ENCODE peak calls at places on chromosomes 12 and 14, in five cellular contexts. I, L, K, P and V are unnamed samples. For H3K4me1, the result is how much of the 10 kb centered on the place peaks cover.

GRCh38 chr14:20434701-20435453 is 1.1 kb downstream of the KLHL33 start:
- DNase-seq in I (peak), P (peak), K (no peak), L (peak), V (no peak)

GRCh38 chr12:123267991-123268843 is 3.4 kb downstream of the CDK2AP1 start:
- DNase-seq in L (no peak), K (no peak), I (peak), P (no peak), V (no peak)

GRCh38 chr14:60195179-60195810 is 30.1 kb upstream of the DHRS7 start:
- DNase-seq in K (no peak), L (no peak), I (no peak), P (no peak), V (no peak)

GRCh38 chr14:84937449-84937848 is 592.5 kb upstream of the FLRT2 start:
- DNase-seq in P (no peak), K (no peak), L (no peak), I (no peak), V (no peak)

GRCh38 chr12:53214687-53215455 is 7.8 kb upstream of the ITGB7 start:
- DNase-seq in P (peak), I (peak), K (no peak), L (peak), V (no peak)

GRCh38 chr12:12803186-12803585 is 10.0 kb upstream of the DDX47 start:
- DNase-seq in L (peak), I (peak), P (peak), K (no peak), V (peak)

GRCh38 chr12:117098361-117099217 is 627 bp downstream of the TESC start:
- DNase-seq in L (no peak), I (no peak), K (no peak), P (peak), V (peak)

GRCh38 chr12:25276199-25276937 is 25.6 kb upstream of the KRAS start:
- DNase-seq in K (peak), L (peak), I (no peak), P (peak), V (no peak)

GRCh38 chr14:89485264-89485663 is 68.2 kb upstream of the FOXN3 start:
- DNase-seq in I (no peak), K (no peak), P (no peak), L (no peak), V (no peak)

GRCh38 chr14:93029911-93030555 is 85.7 kb downstream of the ITPK1 start:
- DNase-seq in P (no peak), K (no peak), L (no peak), I (no peak), V (no peak)

GRCh38 chr14:55730602-55731001 is 150.6 kb downstream of the KTN1 start:
- DNase-seq in K (no peak), L (no peak), I (no peak), P (no peak), V (no peak)

GRCh38 chr14:53894456-53894855 is 62.2 kb downstream of the BMP4 start:
- DNase-seq in I (no peak), L (no peak), K (no peak), P (no peak), V (no peak)

GRCh38 chr14:32933943-32934890 is 4.5 kb upstream of the NPAS3 start:
- DNase-seq in K (no peak), I (peak), P (no peak), L (no peak), V (no peak)

GRCh38 chr12:16880864-16881285 is 274.9 kb upstream of the LMO3 start:
- DNase-seq in I (no peak), K (no peak), L (no peak), P (peak), V (no peak)

GRCh38 chr14:86462193-86462592 is 932.2 kb downstream of the FLRT2 start:
- DNase-seq in P (no peak), I (no peak), L (no peak), K (no peak), V (no peak)

GRCh38 chr12:4539167-4539870 is 629 bp downstream of the RAD51AP1 start:
- DNase-seq in L (no peak), P (no peak), K (no peak), I (no peak), V (no peak)

GRCh38 chr12:82486524-82487235 is 128.4 kb downstream of the METTL25 start:
- DNase-seq in P (no peak), L (no peak), I (no peak), K (no peak), V (no peak)

GRCh38 chr12:58489394-58489793 is 430.9 kb downstream of the LRIG3 start:
- DNase-seq in P (no peak), I (no peak), K (no peak), L (no peak), V (no peak)

GRCh38 chr12:75784591-75784990 is 247.0 kb downstream of the PHLDA1 start:
- DNase-seq in L (no peak), P (no peak), I (peak), K (no peak), V (peak)

DNA sequence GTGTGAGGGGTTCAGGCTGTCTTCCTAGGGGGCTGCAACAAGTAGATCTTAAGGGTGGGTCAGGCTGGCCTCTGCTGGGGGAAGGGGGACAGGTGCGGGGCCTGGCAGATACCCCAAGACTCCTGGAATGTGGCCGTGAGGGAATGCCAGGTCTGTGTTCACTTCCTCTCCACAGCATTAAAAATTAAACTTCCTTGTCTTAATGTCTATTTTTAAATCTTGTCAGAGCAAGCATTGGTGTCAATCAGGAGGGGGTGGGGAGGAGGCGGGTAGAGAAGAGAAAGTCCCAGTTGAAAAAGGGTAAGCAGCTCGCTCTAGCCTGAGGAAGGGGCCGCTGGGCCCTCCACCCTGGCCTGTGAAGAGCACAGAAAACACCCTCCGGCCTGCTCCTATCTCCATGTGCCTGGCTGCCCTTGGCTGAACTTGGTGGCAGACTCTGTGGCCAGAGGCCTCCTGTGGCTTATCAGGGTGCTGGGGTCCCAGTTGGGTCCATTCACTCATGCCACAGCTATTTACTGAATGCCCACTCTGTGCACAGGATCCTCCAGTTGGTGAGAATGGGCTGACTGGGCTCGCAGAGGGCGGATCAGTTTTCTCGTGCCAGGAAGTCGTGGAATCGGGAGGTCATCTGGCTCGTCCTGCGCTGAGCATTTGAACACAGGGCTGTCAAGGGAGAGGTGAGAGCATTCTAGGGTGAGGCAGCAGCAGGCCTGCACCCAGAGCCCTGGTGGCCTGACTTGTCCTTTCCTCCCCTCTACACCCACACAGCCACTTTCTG is 128.8 kb downstream of the TSPAN9 start:
- DNase-seq in I (no peak), K (no peak), P (no peak), L (no peak), V (no peak)
- H3K27ac ChIP-seq in I (peak), K (no peak), P (no peak), L (no peak), V (no peak)

GRCh38 chr12:57195655-57196371 is 20.8 kb upstream of the NXPH4 start:
- DNase-seq in L (no peak), I (no peak), K (no peak), P (no peak), V (no peak)

GRCh38 chr12:57194253-57194652 is 22.3 kb upstream of the NXPH4 start:
- DNase-seq in I (no peak), L (no peak), P (no peak), K (no peak), V (no peak)

GRCh38 chr12:57196439-57196838 is 20.2 kb upstream of the NXPH4 start:
- DNase-seq in L (no peak), P (no peak), K (no peak), I (no peak), V (no peak)

GRCh38 chr12:57193706-57194245 is 22.8 kb upstream of the NXPH4 start:
- DNase-seq in I (no peak), P (no peak), K (no peak), L (no peak), V (no peak)

GRCh38 chr12:57195186-57195585 is 21.4 kb upstream of the NXPH4 start:
- DNase-seq in I (no peak), P (no peak), K (no peak), L (no peak), V (no peak)
- H3K4me1 ChIP-seq in I (under half), P (under half), K (under half), L (under half), V (under half)

DNA sequence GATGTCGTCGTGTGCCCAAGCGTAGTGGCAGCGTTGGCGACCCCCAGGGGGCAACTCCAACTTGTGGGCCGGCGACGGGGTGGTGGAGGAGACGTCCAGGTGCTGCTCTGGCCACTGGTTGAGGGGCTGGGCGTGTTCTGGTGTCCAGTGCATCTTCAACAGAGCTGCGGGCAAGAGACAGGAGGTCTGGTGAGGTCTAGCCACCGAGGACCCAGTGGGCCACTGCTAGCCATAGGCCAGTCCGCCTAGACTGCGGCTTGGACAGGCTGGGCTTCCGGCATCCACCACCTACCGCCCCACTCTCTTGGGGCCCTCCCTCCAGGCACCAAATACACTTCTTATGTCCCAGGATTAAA is 26.3 kb downstream of the FIGNL2 start:
- DNase-seq in I (no peak), P (no peak), L (no peak), K (no peak), V (no peak)
- H3K4me3 ChIP-seq in I (no peak), P (no peak), L (peak), K (no peak), V (no peak)

GRCh38 chr14:34220921-34221320 is 241.1 kb downstream of the SPTSSA start:
- DNase-seq in K (no peak), L (no peak), P (no peak), I (no peak), V (no peak)

GRCh38 chr14:34222867-34223266 is 239.2 kb downstream of the SPTSSA start:
- DNase-seq in L (no peak), I (no peak), K (no peak), P (no peak), V (no peak)

GRCh38 chr14:34222122-34222521 is 239.9 kb downstream of the SPTSSA start:
- DNase-seq in L (no peak), I (no peak), P (no peak), K (no peak), V (no peak)

GRCh38 chr14:34223302-34224150 is 238.5 kb downstream of the SPTSSA start:
- DNase-seq in K (no peak), I (no peak), P (no peak), L (no peak), V (no peak)

GRCh38 chr14:34224221-34224620 is 237.8 kb downstream of the SPTSSA start:
- DNase-seq in P (no peak), K (no peak), L (no peak), I (no peak), V (no peak)
- H3K27ac ChIP-seq in P (no peak), K (no peak), L (no peak), I (no peak), V (no peak)

DNA sequence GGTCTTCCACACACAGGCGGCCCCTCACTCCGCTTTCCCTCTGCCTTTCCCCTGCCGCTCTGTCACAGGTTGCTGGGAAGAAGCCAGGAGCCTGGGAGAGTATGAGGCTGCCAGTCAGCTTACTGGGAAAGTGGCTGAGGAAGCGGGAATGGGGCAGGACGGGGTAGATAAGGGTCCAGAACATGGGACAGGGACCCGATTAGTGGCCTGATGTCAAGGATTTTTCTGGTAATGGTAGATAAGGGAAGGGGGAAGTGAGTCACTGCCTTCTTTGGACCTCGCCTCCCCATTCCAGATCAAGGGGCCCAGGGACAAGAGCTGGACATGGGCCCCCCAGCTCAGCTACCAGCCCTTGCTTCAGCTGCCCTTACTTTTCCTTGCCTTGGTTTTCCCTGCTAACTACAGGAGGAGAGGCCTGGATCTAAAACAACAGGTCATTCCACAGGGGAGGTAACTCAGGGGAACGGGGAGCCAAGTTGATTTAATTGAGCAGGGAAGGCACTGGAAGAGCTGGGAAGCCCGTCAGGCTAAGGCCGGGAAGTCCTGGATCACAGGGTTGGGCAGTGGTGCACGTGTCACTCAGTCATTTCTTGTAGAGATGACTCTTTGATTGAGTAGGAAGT is 3.5 kb upstream of the LPAR5 start:
- DNase-seq in P (no peak), L (no peak), I (no peak), K (no peak), V (no peak)
- H3K4me1 ChIP-seq in P (under half), L (under half), I (under half), K (under half), V (under half)

GRCh38 chr12:21662122-21662792 is 4.6 kb upstream of the LDHB start:
- DNase-seq in K (no peak), I (no peak), L (no peak), P (no peak), V (no peak)
- H3K4me3 ChIP-seq in K (no peak), I (peak), L (no peak), P (no peak), V (no peak)